ENCODE peak calls at places on chromosomes 13 and 19, in four cellular contexts. Q is keratinocyte, H is neural progenitor cell, W is PC-3. N is an unnamed sample.

GRCh38 chr19:3494051-3494450 is 6.4 kb downstream of the DOHH start:
- DNase-seq in Q (no peak), W (no peak), H (peak), N (no peak)

GRCh38 chr19:14611051-14611450 is 28.2 kb downstream of the CLEC17A start:
- DNase-seq in H (no peak), Q (no peak), W (no peak), N (no peak)

GRCh38 chr13:24187185-24187584 is 26.7 kb downstream of the SPATA13 start:
- DNase-seq in Q (no peak), W (peak), H (no peak), N (no peak)

GRCh38 chr13:50919291-50919690 is 9.7 kb downstream of the RNASEH2B start:
- DNase-seq in W (no peak), H (no peak), Q (no peak), N (no peak)

GRCh38 chr13:111666377-111666776 is 345.9 kb downstream of the TEX29 start:
- DNase-seq in W (no peak), Q (no peak), H (no peak), N (no peak)

GRCh38 chr19:58434217-58434616 is 5.7 kb downstream of the ZNF132 start:
- DNase-seq in W (no peak), Q (no peak), H (no peak), N (no peak)

GRCh38 chr19:43525836-43526771 is 897 bp downstream of the ETHE1 start:
- DNase-seq in Q (no peak), W (peak), H (peak), N (no peak)

GRCh38 chr13:49690133-49690989 is 925 bp downstream of the EBPL start:
- DNase-seq in H (no peak), W (peak), Q (no peak), N (no peak)

GRCh38 chr13:97058896-97059295 is 64.6 kb upstream of the OXGR1 start:
- DNase-seq in W (no peak), H (no peak), Q (no peak), N (no peak)

GRCh38 chr19:36169084-36169760 is 17.0 kb upstream of the COX7A1 start:
- DNase-seq in Q (no peak), W (no peak), H (no peak), N (peak)

GRCh38 chr19:28634837-28635236 is 578.1 kb downstream of the UQCRFS1 start:
- DNase-seq in W (no peak), Q (no peak), H (no peak), N (no peak)

GRCh38 chr13:80359459-80360297 is 18.8 kb upstream of the SPRY2 start:
- DNase-seq in Q (no peak), W (no peak), H (peak), N (no peak)

GRCh38 chr19:52110780-52111179 is 15.2 kb upstream of the ZNF841 start:
- DNase-seq in W (no peak), Q (no peak), H (no peak), N (no peak)

GRCh38 chr19:55454787-55455243 is 6.6 kb downstream of the ISOC2 start:
- DNase-seq in W (peak), Q (no peak), H (peak), N (no peak)

GRCh38 chr19:44634785-44635184 is 8.9 kb upstream of the PVR start:
- DNase-seq in Q (no peak), W (no peak), H (no peak), N (no peak)

GRCh38 chr19:6066661-6067646 is 43.3 kb downstream of the RFX2 start:
- DNase-seq in W (peak), H (peak), Q (no peak), N (no peak)

DNA sequence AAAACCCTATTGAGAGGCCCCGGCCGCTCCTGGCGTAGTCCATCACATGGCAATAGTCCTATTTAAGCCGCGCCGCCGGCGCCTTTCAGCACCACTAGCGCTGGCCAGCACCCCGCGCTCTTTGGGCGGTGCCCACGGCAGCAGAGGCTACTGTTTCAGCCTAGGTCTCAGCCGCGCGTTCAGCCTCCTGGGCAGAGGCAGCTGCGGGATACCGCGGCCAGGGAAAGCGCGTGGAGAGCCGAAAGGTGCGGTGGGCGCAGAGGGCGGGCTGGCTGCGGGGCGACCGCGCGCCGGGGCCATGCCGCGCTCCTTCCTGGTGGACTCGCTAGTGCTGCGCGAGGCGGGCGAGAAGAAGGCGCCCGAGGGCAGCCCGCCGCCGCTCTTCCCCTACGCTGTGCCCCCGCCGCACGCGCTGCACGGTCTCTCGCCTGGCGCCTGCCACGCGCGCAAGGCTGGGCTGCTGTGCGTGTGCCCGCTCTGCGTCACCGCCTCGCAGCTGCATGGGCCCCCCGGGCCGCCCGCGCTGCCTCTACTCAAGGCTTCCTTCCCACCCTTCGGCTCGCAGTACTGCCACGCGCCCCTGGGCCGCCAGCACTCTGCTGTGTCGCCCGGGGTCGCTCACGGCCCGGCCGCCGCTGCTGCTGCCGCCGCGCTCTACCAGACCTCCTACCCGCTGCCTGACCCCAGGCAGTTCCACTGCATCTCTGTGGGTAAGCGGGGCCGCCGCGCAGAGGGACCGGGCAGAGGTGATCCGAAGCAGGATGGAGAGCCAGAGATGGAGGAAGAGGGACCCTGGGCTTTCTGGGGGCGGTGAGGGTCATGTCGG is at the start of gene GSX1:
- DNase-seq in Q (peak), W (peak), H (peak), N (no peak)
- TF ChIP-seq EZH2 in Q (peak), W (no peak), H (peak), N (no peak)

GRCh38 chr19:42113641-42114348 is 18.5 kb downstream of the POU2F2 start:
- DNase-seq in W (peak), Q (peak), H (no peak), N (no peak)
- H3K4me3 ChIP-seq in W (no peak), Q (peak), H (no peak), N (no peak)

DNA sequence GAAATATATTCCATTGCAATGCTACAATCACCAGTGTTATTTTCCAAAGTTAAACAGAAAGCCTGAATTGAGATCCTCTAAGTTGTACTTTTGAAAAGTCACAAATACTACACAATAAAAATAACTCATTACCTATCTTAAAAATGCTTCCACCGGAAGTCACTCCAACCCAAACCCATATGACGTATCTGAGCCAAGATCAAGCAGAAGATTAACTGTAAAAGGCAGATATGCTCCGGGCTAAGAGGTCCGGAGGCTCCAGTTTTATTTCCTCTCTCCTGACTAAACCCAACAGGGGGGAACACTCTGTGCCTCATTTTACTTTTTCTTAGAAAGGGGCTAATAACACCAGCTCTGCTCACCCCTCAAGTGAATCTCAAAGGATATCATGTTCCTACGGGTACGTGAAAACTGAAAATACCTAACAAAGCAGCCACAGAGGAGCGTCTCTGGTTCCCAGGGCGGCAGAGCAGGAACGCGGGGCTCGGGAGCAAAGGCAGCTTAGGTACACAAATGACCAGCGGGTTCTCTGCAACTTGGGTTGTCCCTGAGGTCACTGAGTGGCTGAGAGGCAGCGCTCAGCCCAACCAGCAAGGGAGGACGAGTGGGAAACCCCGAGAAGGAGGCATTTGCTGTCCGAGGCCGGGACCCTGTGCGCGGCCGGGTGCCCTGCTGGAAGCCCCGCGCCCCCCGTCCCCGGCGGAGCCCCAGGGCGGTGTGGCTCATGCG is 752 bp downstream of the RAB20 start:
- DNase-seq in W (peak), H (peak), Q (no peak), N (no peak)
- H3K9ac ChIP-seq in W (peak), H (no peak), Q (peak), N (peak)

GRCh38 chr19:1466018-1466460 is 13.0 kb downstream of the C19orf25 start:
- DNase-seq in H (no peak), W (no peak), Q (no peak), N (no peak)

GRCh38 chr19:1465191-1466016 is 13.6 kb downstream of the C19orf25 start:
- DNase-seq in H (peak), W (no peak), Q (no peak), N (no peak)

GRCh38 chr19:1467512-1468273 is 11.3 kb downstream of the C19orf25 start:
- DNase-seq in W (no peak), Q (no peak), H (peak), N (no peak)

GRCh38 chr19:1467228-1467511 is 11.8 kb downstream of the C19orf25 start:
- DNase-seq in Q (no peak), W (no peak), H (no peak), N (no peak)

DNA sequence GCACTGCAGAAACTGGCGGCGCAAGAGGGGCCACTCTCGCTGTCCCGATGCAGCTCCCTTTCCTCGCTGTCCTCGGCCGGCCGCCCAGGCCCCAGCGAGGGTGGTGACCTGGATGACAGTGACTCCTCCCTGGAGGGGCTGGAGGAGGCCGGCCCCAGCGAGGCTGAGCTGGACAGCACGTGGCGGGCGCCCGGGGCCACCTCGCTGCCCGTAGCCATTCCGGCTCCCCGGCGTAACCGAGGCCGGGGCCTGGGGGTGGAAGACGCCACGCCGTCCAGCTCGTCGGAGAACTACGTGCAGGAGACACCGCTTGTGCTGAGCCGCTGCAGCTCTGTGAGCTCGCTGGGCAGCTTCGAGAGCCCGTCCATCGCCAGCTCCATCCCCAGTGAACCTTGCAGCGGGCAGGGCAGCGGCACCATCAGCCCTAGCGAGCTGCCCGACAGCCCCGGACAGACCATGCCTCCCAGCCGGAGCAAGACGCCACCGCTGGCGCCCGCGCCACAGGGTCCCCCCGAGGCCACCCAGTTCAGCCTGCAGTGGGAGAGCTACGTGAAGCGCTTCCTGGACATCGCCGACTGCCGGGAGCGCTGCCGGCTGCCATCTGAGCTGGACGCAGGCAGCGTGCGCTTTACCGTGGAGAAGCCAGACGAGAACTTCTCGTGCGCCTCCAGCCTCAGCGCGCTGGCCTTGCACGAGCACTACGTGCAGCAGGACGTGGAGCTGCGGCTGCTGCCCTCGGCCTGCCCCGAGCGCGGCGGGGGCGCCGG is 12.4 kb downstream of the C19orf25 start:
- DNase-seq in Q (no peak), H (peak), W (no peak), N (no peak)
- TF ChIP-seq EZH2 in Q (peak), H (peak), W (no peak), N (no peak)

DNA sequence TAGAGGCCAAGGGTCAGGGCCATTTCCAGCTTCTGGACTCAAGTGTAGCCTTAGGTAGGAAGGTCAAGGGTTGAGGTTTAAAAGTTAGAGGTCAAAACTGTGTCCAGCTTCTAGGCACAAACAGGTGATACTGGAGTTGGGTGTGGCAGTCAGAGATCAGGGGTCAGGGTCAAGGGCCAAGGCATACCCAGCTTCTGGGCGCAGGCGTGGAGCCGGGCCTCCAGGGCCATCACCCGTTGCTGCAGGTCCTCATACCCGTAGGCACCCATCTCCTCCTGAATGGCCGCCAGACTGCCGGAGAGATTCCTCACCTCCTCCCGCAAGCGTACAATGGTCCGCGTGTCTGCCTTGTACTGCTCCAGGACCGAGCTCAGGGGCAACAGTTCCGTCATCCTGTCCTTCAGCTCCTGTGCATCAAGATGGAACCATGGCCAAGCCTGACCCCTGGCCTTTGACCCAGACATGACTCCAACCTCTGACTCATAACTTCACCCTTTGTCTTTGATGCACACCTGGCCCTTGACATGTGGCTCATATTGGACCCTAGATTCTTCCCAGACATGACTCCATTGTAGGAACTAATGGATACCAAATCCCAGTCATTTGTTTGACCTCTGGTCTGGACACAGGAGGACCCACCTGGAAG is 22.1 kb downstream of the PIN1 start:
- DNase-seq in W (no peak), Q (no peak), H (no peak), N (no peak)
- H3K4me3 ChIP-seq in W (no peak), Q (no peak), H (no peak), N (no peak)

DNA sequence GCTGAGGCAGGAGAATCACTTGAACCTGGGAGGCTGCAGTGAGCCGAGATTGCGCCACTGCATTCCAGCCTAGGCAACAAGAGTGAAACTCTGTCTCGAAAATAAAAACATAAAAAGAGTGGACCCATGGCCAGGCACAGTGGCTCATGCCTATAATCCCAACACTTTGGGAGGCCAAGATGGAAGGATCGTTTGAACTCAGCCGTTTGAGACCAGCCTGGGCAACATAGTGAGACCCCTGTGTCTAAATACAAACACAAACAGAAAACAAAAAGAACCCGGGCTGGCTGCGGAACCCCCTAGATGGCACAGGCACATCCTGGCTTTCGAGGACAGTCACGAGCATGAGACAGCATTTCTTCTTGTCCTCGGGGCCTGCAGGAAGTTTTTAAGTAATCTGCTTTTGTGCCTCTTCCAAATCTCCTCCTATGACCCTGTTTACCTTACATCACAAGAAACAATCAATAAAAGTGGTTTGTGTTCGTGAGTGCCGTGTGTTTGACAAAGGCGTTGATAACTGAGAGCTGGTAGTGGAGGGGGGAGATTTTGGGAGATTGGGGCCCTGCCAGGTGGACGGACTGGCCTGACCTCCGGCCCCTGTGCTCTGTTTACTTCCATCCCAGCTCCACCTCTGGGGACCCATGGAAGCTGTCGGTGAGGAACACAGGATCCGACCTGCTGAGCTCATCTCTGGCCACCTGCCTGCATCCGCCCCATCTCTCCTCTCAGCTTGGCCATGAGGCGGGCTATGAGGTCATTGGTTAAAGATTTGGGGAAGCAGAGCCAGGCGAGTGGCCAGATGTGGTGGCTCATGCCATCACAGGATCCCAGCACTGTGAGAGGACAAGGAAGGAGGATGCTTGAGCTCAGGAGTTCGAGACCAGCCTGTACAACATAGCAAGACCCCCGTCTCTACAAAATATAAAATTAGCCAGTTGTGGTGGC is 5.9 kb upstream of the GDF15 start:
- DNase-seq in H (no peak), Q (no peak), W (peak), N (no peak)
- H3K9ac ChIP-seq in H (peak), Q (no peak), W (peak), N (no peak)

N was measured in SK-N-MC.